ENCODE peak calls at places on chromosomes 1 and 21, in ten cellular contexts. I is effector memory CD4-positive, alpha-beta T cell; F is iPS DF 6.9; C is cardiac muscle cell; A is brain microvascular endothelial cell; T is Karpas-422; W is upper lobe of right lung; D is psoas muscle; M is OCI-LY7; L is colonic mucosa. G is an unnamed sample. For H3K36me3, the result is how much of the 10 kb centered on the place peaks cover.

GRCh38 chr1:77900687-77901293 is 12.4 kb downstream of the NEXN start:
- DNase-seq in I (no peak), F (peak), C (peak), A (peak), T (peak), W (no peak), D (no peak), M (peak), L (peak), G (no peak)

GRCh38 chr1:59814901-59815825 is at the start of gene HOOK1:
- DNase-seq in I (no peak), F (no peak), C (no peak), A (no peak), T (no peak), W (peak), D (peak), M (no peak), L (peak), G (no peak)

GRCh38 chr1:15034656-15035055 is 118.9 kb upstream of the TMEM51 start:
- DNase-seq in I (no peak), F (no peak), C (no peak), A (no peak), T (no peak), W (no peak), D (no peak), M (no peak), L (no peak), G (no peak)

GRCh38 chr1:25128168-25128621 is 104.1 kb downstream of the SYF2 start:
- DNase-seq in I (no peak), F (no peak), C (no peak), A (peak), T (no peak), W (no peak), D (no peak), M (no peak), L (no peak), G (no peak)

GRCh38 chr1:179448429-179449149 is 82.8 kb downstream of the AXDND1 start:
- DNase-seq in I (no peak), F (no peak), C (peak), A (no peak), T (no peak), W (no peak), D (no peak), M (no peak), L (no peak), G (no peak)

GRCh38 chr1:9416918-9417500 is 122.3 kb upstream of the SLC25A33 start:
- DNase-seq in I (no peak), F (no peak), C (no peak), A (no peak), T (no peak), W (no peak), D (no peak), M (no peak), L (no peak), G (no peak)

GRCh38 chr1:38667626-38668025 is 191.9 kb downstream of the RRAGC start:
- DNase-seq in I (no peak), F (no peak), C (no peak), A (no peak), T (no peak), W (no peak), D (no peak), M (no peak), L (no peak), G (no peak)

GRCh38 chr21:14482165-14482564 is 64.0 kb downstream of the SAMSN1 start:
- DNase-seq in I (peak), F (no peak), C (no peak), A (no peak), T (no peak), W (no peak), D (no peak), M (no peak), L (no peak), G (peak)

GRCh38 chr1:197272791-197273190 is 4.7 kb downstream of the CRB1 start:
- DNase-seq in I (no peak), F (no peak), C (no peak), A (no peak), T (no peak), W (no peak), D (no peak), M (no peak), L (no peak), G (no peak)

GRCh38 chr1:114024049-114024448 is 44.8 kb downstream of the OLFML3 start:
- DNase-seq in I (no peak), F (no peak), C (peak), A (peak), T (no peak), W (no peak), D (peak), M (no peak), L (no peak), G (no peak)

GRCh38 chr1:65681101-65681500 is 111.6 kb upstream of the PDE4B start:
- DNase-seq in I (no peak), F (no peak), C (peak), A (peak), T (peak), W (no peak), D (no peak), M (no peak), L (no peak), G (no peak)

GRCh38 chr1:223811634-223812101 is 34.1 kb downstream of the TP53BP2 start:
- DNase-seq in I (no peak), F (no peak), C (peak), A (peak), T (peak), W (no peak), D (no peak), M (peak), L (no peak), G (peak)

GRCh38 chr1:41614818-41615217 is 130.3 kb upstream of the EDN2 start:
- DNase-seq in I (no peak), F (no peak), C (no peak), A (no peak), T (no peak), W (no peak), D (no peak), M (no peak), L (no peak), G (no peak)

GRCh38 chr1:53616927-53617326 is 122.0 kb downstream of the GLIS1 start:
- DNase-seq in I (no peak), F (no peak), C (no peak), A (no peak), T (no peak), W (peak), D (no peak), M (no peak), L (no peak), G (no peak)

GRCh38 chr1:232667781-232668101 is 37.8 kb upstream of the SIPA1L2 start:
- DNase-seq in I (no peak), F (no peak), C (no peak), A (no peak), T (no peak), W (no peak), D (no peak), M (no peak), L (no peak), G (no peak)

GRCh38 chr1:48093696-48094518 is 96.7 kb upstream of the TRABD2B start:
- DNase-seq in I (peak), F (peak), C (peak), A (peak), T (peak), W (peak), D (no peak), M (peak), L (peak), G (peak)

GRCh38 chr1:223033658-223034057 is 109.4 kb downstream of the TLR5 start:
- DNase-seq in I (no peak), F (no peak), C (no peak), A (no peak), T (no peak), W (no peak), D (no peak), M (no peak), L (no peak), G (no peak)

GRCh38 chr1:160519542-160520435 is 3.3 kb downstream of the SLAMF6 start:
- DNase-seq in I (no peak), F (no peak), C (no peak), A (no peak), T (peak), W (no peak), D (no peak), M (peak), L (no peak), G (peak)

GRCh38 chr1:202010042-202011015 is at the start of gene ELF3:
- DNase-seq in I (no peak), F (peak), C (no peak), A (no peak), T (peak), W (peak), D (no peak), M (peak), L (peak), G (no peak)

GRCh38 chr1:34839526-34840305 is 19.8 kb downstream of the SMIM12 start:
- DNase-seq in I (no peak), F (no peak), C (no peak), A (no peak), T (no peak), W (no peak), D (no peak), M (no peak), L (no peak), G (no peak)

GRCh38 chr1:161374373-161374772 is 6.7 kb upstream of the CFAP126 start:
- DNase-seq in I (no peak), F (no peak), C (peak), A (peak), T (peak), W (no peak), D (no peak), M (peak), L (no peak), G (no peak)

GRCh38 chr1:234911787-234912186 is 216.8 kb downstream of the TOMM20 start:
- DNase-seq in I (peak), F (no peak), C (no peak), A (no peak), T (no peak), W (peak), D (no peak), M (no peak), L (no peak), G (peak)

GRCh38 chr21:33949516-33950424 is 34.2 kb upstream of the ATP5PO start:
- DNase-seq in I (peak), F (no peak), C (no peak), A (no peak), T (no peak), W (no peak), D (no peak), M (no peak), L (no peak), G (peak)

GRCh38 chr1:26158271-26159112 is at the start of gene FAM110D:
- DNase-seq in I (no peak), F (no peak), C (no peak), A (no peak), T (no peak), W (no peak), D (no peak), M (no peak), L (no peak), G (no peak)

GRCh38 chr1:227308367-227309336 is 9.6 kb downstream of the CDC42BPA start:
- DNase-seq in I (no peak), F (no peak), C (no peak), A (no peak), T (no peak), W (no peak), D (no peak), M (no peak), L (no peak), G (no peak)

GRCh38 chr1:89022167-89022959 is at the start of gene GBP3:
- DNase-seq in I (no peak), F (no peak), C (peak), A (peak), T (peak), W (no peak), D (no peak), M (peak), L (no peak), G (no peak)

GRCh38 chr1:110210604-110211502 is 739 bp downstream of the KCNC4 start:
- DNase-seq in I (peak), F (no peak), C (peak), A (no peak), T (peak), W (peak), D (peak), M (peak), L (peak), G (peak)

GRCh38 chr21:35559881-35560280 is 500.4 kb downstream of the SETD4 start:
- DNase-seq in I (no peak), F (no peak), C (peak), A (peak), T (no peak), W (no peak), D (no peak), M (no peak), L (no peak), G (no peak)

GRCh38 chr1:80639777-80640533 is 1160.8 kb upstream of the ADGRL2 start:
- DNase-seq in I (no peak), F (no peak), C (no peak), A (no peak), T (no peak), W (no peak), D (no peak), M (peak), L (no peak), G (no peak)

GRCh38 chr1:20266141-20266540 is 24.5 kb upstream of the VWA5B1 start:
- DNase-seq in I (no peak), F (no peak), C (peak), A (no peak), T (no peak), W (no peak), D (no peak), M (no peak), L (no peak), G (no peak)

GRCh38 chr1:161096514-161096913 is 1.6 kb upstream of the KLHDC9 start:
- DNase-seq in I (no peak), F (no peak), C (peak), A (no peak), T (no peak), W (no peak), D (peak), M (no peak), L (no peak), G (no peak)

GRCh38 chr1:87794788-87795614 is 466.3 kb downstream of the LMO4 start:
- DNase-seq in I (no peak), F (no peak), C (peak), A (peak), T (no peak), W (no peak), D (no peak), M (no peak), L (no peak), G (no peak)

GRCh38 chr1:55703726-55704363 is 488.7 kb upstream of the USP24 start:
- DNase-seq in I (no peak), F (no peak), C (no peak), A (no peak), T (no peak), W (no peak), D (no peak), M (no peak), L (no peak), G (no peak)

GRCh38 chr1:172451002-172451443 is 7.2 kb upstream of the PIGC start:
- DNase-seq in I (no peak), F (no peak), C (peak), A (peak), T (no peak), W (no peak), D (no peak), M (no peak), L (peak), G (no peak)

GRCh38 chr21:35511298-35512162 is 462.4 kb upstream of the RUNX1 start:
- DNase-seq in I (no peak), F (no peak), C (peak), A (peak), T (no peak), W (no peak), D (no peak), M (no peak), L (no peak), G (no peak)

GRCh38 chr1:32367912-32368635 is 5.7 kb downstream of the TSSK3 start:
- DNase-seq in I (no peak), F (no peak), C (no peak), A (no peak), T (no peak), W (no peak), D (no peak), M (no peak), L (no peak), G (no peak)

GRCh38 chr1:32377541-32378220 is 15.3 kb downstream of the TSSK3 start:
- DNase-seq in I (no peak), F (no peak), C (no peak), A (no peak), T (no peak), W (no peak), D (no peak), M (no peak), L (no peak), G (no peak)

GRCh38 chr1:32374193-32374592 is 11.9 kb downstream of the TSSK3 start:
- DNase-seq in I (no peak), F (no peak), C (no peak), A (no peak), T (no peak), W (no peak), D (no peak), M (no peak), L (no peak), G (no peak)

GRCh38 chr1:32376199-32376598 is 13.9 kb downstream of the TSSK3 start:
- DNase-seq in I (no peak), F (no peak), C (no peak), A (no peak), T (no peak), W (no peak), D (no peak), M (no peak), L (no peak), G (no peak)

GRCh38 chr1:32372149-32372756 is 9.9 kb downstream of the TSSK3 start:
- DNase-seq in I (peak), F (no peak), C (no peak), A (no peak), T (no peak), W (peak), D (no peak), M (peak), L (no peak), G (peak)
- H3K36me3 ChIP-seq in I (half or more), F (under half), C (under half), A (half or more), T (under half), W (half or more), D (half or more), M (half or more), L (under half), G (half or more)

DNA sequence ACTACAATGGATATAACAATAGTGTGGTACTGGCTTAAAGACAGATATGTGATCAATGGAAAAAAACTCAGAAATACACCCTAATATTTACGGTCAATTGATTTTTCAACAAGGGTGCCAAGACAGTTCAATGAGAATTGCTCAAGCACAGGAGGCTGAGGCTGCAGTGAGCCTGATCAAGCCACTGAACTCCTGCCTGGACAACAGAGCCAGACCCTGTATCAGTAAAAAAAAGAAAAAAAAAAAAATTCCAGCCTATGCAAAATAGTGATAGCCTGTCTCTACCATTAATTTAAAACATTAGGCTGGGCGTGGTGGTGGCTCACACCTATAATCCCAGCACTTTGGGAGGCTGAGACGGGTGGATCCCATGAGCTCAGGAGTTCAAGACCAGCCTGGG is 70.0 kb downstream of the SLC27A3 start:
- DNase-seq in I (no peak), F (no peak), C (no peak), A (no peak), T (no peak), W (no peak), D (no peak), M (no peak), L (no peak), G (no peak)
- H3K27ac ChIP-seq in I (no peak), F (no peak), C (no peak), A (no peak), T (no peak), W (no peak), D (no peak), M (no peak), L (no peak), G (no peak)

GRCh38 chr1:152811050-152811449 is 721 bp upstream of the LCE1B start:
- DNase-seq in I (no peak), F (no peak), C (no peak), A (no peak), T (no peak), W (no peak), D (no peak), M (no peak), L (no peak), G (no peak)
- H3K4me3 ChIP-seq in I (no peak), F (no peak), C (no peak), A (no peak), T (no peak), W (no peak), D (no peak), M (no peak), L (no peak), G (no peak)

GRCh38 chr1:16144325-16145029 is 11.4 kb downstream of the EPHA2 start:
- DNase-seq in I (no peak), F (no peak), C (no peak), A (no peak), T (no peak), W (no peak), D (no peak), M (no peak), L (no peak), G (no peak)

GRCh38 chr1:16143566-16144324 is 12.1 kb downstream of the EPHA2 start:
- DNase-seq in I (no peak), F (no peak), C (peak), A (no peak), T (no peak), W (peak), D (no peak), M (no peak), L (peak), G (no peak)

GRCh38 chr1:16146888-16147614 is 8.8 kb downstream of the EPHA2 start:
- DNase-seq in I (no peak), F (no peak), C (peak), A (no peak), T (no peak), W (no peak), D (no peak), M (no peak), L (no peak), G (no peak)

GRCh38 chr1:16145988-16146887 is 9.6 kb downstream of the EPHA2 start:
- DNase-seq in I (no peak), F (no peak), C (peak), A (peak), T (no peak), W (peak), D (peak), M (no peak), L (peak), G (no peak)

DNA sequence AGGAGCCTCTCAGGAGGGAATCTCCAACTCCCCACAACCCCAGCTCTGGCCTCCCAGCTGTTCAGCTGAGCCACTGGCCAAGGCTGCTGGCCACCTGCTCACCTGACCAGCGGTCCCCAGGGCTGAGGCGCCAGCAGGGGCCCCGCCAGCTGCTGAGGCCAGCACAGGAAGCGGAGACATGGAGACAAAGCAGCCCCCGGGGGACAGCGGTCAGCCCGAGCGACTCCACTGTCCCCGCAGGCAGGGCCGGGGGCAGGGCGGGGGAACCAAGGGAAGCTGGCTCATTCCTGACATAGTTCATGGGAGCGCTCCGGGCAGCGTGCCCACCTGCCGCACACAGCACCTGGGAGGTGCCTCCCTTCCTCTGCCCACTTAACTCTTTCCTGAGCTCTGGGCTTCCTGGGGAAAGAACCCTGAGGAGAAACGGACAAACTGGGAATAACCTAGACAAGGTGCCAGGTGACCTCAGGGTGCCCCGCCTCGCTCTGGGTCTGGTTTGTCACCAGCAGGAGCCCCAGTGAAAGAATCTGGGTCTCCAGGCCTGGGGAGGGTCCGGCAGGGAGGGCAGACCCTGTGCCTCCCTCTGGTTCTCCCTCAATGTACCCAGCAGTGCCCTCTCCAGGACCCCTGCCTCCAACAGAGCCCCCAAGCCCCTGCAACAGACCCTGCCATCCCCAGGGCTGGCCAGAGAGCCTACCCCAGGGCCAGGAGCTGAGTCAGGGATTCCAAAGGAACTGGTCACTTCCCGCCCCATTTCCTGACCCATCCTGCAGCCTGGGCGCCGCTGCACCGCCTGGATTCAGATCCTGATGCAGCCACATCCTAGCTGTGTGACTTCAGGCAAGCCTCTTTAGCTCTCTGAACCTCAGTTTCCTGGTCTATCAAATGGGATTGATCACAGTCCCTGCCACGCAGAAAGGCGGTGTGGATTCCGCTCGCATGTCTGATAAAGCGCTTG is 10.6 kb downstream of the EPHA2 start:
- DNase-seq in I (no peak), F (no peak), C (peak), A (peak), T (no peak), W (peak), D (peak), M (no peak), L (peak), G (no peak)
- H3K36me3 ChIP-seq in I (under half), F (under half), C (under half), A (half or more), T (under half), W (under half), D (under half), M (under half), L (under half), G (under half)

G was measured in CD4-positive, alpha-beta memory T cell.